ENCODE peak calls at places on chromosomes 16 and 17, in five cellular contexts. A is GM12864; R is CD8-positive, alpha-beta T cell; N is AG09309; U is naive thymus-derived CD4-positive, alpha-beta T cell. M is an unnamed sample.

GRCh38 chr17:78875738-78876597 is 27.0 kb downstream of the CEP295NL start:
- DNase-seq in A (no peak), R (no peak), N (no peak), U (no peak), M (no peak)

GRCh38 chr16:88380099-88380498 is 2.7 kb upstream of the ZNF469 start:
- DNase-seq in A (no peak), R (no peak), N (no peak), U (no peak), M (no peak)

GRCh38 chr16:17384473-17384872 is 86.3 kb downstream of the XYLT1 start:
- DNase-seq in A (no peak), R (no peak), N (no peak), U (no peak), M (no peak)

GRCh38 chr17:77383613-77384608 is 243.1 kb downstream of the SEC14L1 start:
- DNase-seq in A (no peak), R (no peak), N (no peak), U (no peak), M (no peak)

GRCh38 chr17:50161911-50162288 is 3.9 kb upstream of the SGCA start:
- DNase-seq in A (no peak), R (no peak), N (no peak), U (no peak), M (no peak)

GRCh38 chr17:80260791-80261158 is at the start of gene RNF213:
- DNase-seq in A (no peak), R (peak; percentile 58), N (no peak), U (peak; percentile 60), M (no peak)

GRCh38 chr16:73951541-73951940 is 345.1 kb upstream of the PSMD7 start:
- DNase-seq in A (no peak), R (no peak), N (no peak), U (no peak), M (no peak)

GRCh38 chr17:14135906-14136590 is 66.7 kb downstream of the COX10 start:
- DNase-seq in A (no peak), R (no peak), N (no peak), U (no peak), M (no peak)

GRCh38 chr17:32684087-32684828 is 192.7 kb downstream of the MYO1D start:
- DNase-seq in A (no peak), R (no peak), N (no peak), U (no peak), M (no peak)

GRCh38 chr16:70685061-70685937 is 554 bp downstream of the MTSS2 start:
- DNase-seq in A (no peak), R (peak; percentile 21), N (no peak), U (peak; percentile 8), M (no peak)

GRCh38 chr17:36625188-36625587 is 23.8 kb downstream of the MRM1 start:
- DNase-seq in A (no peak), R (no peak), N (no peak), U (no peak), M (no peak)

GRCh38 chr17:82228278-82228841 is 482 bp upstream of the SLC16A3 start:
- DNase-seq in A (peak; percentile 41), R (peak; percentile 64), N (no peak), U (peak; percentile 42), M (no peak)

GRCh38 chr16:12735805-12736204 is 67.9 kb downstream of the CPPED1 start:
- DNase-seq in A (no peak), R (no peak), N (no peak), U (no peak), M (no peak)

GRCh38 chr16:34802396-34802795 is 1343.0 kb downstream of the TP53TG3F start:
- DNase-seq in A (no peak), R (no peak), N (no peak), U (no peak), M (no peak)

GRCh38 chr17:73489333-73489732 is 154.9 kb downstream of the SDK2 start:
- DNase-seq in A (no peak), R (no peak), N (no peak), U (no peak), M (no peak)

GRCh38 chr17:61423967-61424649 is 24.5 kb downstream of the TBX2 start:
- DNase-seq in A (no peak), R (no peak), N (no peak), U (no peak), M (no peak)

GRCh38 chr17:32903774-32904673 is 23.9 kb upstream of the TMEM98 start:
- DNase-seq in A (no peak), R (no peak), N (no peak), U (no peak), M (no peak)

GRCh38 chr16:60681014-60681413 is 1355.2 kb downstream of the CDH8 start:
- DNase-seq in A (no peak), R (no peak), N (no peak), U (no peak), M (no peak)

GRCh38 chr16:73145166-73145565 is 97.2 kb upstream of the ZFHX3 start:
- DNase-seq in A (no peak), R (no peak), N (no peak), U (no peak), M (no peak)

GRCh38 chr16:899678-900060 is 71.1 kb downstream of the LMF1 start:
- DNase-seq in A (no peak), R (no peak), N (no peak), U (no peak), M (no peak)

GRCh38 chr17:64658931-64659330 is 3.2 kb downstream of the SMURF2 start:
- DNase-seq in A (no peak), R (no peak), N (peak; percentile 48), U (no peak), M (no peak)

GRCh38 chr16:75238853-75239371 is 12.5 kb downstream of the BCAR1 start:
- DNase-seq in A (no peak), R (no peak), N (no peak), U (no peak), M (no peak)

GRCh38 chr17:68512967-68513474 is 791 bp downstream of the PRKAR1A start:
- DNase-seq in A (no peak), R (no peak), N (no peak), U (no peak), M (no peak)

GRCh38 chr16:77967054-77968035 is 55.0 kb upstream of the CLEC3A start:
- DNase-seq in A (no peak), R (no peak), N (no peak), U (no peak), M (no peak)

GRCh38 chr16:3085868-3086595 is 13.1 kb downstream of the ZSCAN10 start:
- DNase-seq in A (no peak), R (no peak), N (no peak), U (no peak), M (no peak)

GRCh38 chr16:67397812-67398545 is 4.7 kb upstream of the TPPP3 start:
- DNase-seq in A (no peak), R (no peak), N (no peak), U (no peak), M (no peak)

GRCh38 chr16:67400901-67401300 is 7.6 kb upstream of the TPPP3 start:
- DNase-seq in A (no peak), R (no peak), N (no peak), U (no peak), M (no peak)

GRCh38 chr16:67399749-67400704 is 6.7 kb upstream of the TPPP3 start:
- DNase-seq in A (no peak), R (no peak), N (no peak), U (no peak), M (no peak)

GRCh38 chr16:67398546-67399217 is 5.4 kb upstream of the TPPP3 start:
- DNase-seq in A (no peak), R (no peak), N (no peak), U (no peak), M (no peak)

DNA sequence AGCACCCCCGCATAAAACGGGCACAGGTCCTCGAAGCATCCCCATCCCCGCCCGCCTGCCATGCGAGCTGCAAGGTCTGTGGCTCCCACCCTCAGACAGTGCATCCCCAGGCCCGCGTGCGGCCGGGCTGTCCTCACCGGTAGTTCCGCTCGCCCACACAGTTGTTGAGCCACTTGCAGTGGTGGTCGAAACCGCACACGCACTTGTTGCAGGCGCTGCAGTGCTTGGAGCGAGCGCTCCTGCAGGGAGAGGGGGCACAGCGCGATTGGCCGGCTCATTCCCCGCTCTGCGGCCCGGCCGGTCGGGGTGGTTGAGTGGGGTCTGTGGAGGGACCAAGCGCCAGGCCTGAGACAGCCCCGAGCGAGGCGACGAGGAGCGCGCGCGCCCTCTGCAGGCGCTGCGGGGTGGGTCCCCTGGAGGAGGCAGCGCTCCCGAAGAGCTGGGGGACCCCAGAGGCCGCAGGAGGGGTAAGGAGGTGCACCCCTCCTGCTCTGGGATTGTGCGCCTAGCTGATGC is 6.0 kb upstream of the TPPP3 start:
- DNase-seq in A (no peak), R (peak; percentile 45), N (no peak), U (no peak), M (no peak)
- H3K4me3 ChIP-seq in A (no peak overlapping the region), R (no peak overlapping the region), N (no peak overlapping the region), U (no peak overlapping the region), M (no peak overlapping the region)

GRCh38 chr16:49021136-49021535 is 260.5 kb downstream of the CBLN1 start:
- DNase-seq in A (no peak), R (no peak), N (peak; percentile 55), U (no peak), M (peak; percentile 64)

GRCh38 chr16:49019826-49020401 is 261.7 kb downstream of the CBLN1 start:
- DNase-seq in A (no peak), R (no peak), N (no peak), U (no peak), M (no peak)

GRCh38 chr16:49018259-49018931 is 263.2 kb downstream of the CBLN1 start:
- DNase-seq in A (no peak), R (no peak), N (no peak), U (no peak), M (no peak)

GRCh38 chr16:49020436-49020835 is 261.2 kb downstream of the CBLN1 start:
- DNase-seq in A (no peak), R (no peak), N (no peak), U (no peak), M (no peak)

DNA sequence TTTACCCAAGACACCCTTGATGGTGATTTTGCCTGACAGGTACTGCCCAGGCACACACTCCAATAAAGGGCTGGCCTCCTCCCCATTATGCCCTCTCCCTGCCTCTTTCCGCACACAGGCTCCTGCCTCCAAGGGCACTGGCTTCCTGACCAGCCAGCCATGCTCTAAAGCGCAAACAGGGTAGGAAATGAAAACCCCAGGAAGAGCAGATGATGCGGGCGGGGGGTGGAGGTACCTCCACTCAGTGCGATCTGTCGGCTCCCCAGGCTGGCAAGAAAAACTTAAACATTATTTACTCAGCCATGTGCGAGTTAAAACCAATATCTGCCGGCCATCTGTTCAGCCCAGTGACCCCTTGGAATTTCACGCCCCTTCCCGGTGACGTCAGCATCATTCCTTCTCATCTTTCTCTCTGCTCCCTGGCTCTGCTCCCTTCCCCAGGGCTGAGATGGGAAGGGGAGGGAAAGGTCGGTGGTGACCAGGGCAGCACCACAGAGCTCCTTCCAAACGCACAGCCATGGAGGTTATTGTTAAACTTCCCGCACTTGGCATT is 262.5 kb downstream of the CBLN1 start:
- DNase-seq in A (no peak), R (no peak), N (no peak), U (no peak), M (no peak)
- H3K4me3 ChIP-seq in A (no peak overlapping the region), R (no peak overlapping the region), N (no peak overlapping the region), U (no peak overlapping the region), M (no peak overlapping the region)

DNA sequence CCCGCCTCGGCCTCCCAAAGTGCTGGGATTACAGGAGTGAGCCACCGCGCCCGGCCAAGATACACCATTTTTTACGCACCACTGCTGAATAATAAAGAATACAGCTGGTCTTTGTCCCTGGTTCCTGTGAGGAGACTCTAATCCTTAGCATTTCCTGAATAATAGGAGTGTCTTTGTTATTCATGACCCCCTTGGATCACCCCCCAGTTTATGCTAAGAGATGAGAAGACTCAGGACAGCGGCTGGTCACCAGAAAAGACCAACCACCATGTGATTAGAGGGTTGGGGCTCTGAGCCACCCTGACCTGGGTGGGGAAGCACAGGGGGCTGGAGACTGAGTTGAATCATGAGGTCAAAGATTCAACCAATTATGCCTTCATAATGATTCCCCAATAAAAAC is 17.3 kb downstream of the PHLPP2 start:
- DNase-seq in A (no peak), R (no peak), N (no peak), U (no peak), M (no peak)
- H3K4me3 ChIP-seq in A (no peak overlapping the region), R (no peak overlapping the region), N (no peak overlapping the region), U (no peak overlapping the region), M (no peak overlapping the region)

GRCh38 chr17:43360376-43360738 is 38.4 kb upstream of the ARL4D start:
- DNase-seq in A (no peak), R (peak; percentile 72), N (peak; percentile 62), U (peak; percentile 96), M (peak; percentile 79)
- H3K4me3 ChIP-seq in A (peak overlapping the region; percentile 63), R (peak overlapping the region; percentile 59), N (peak overlapping the region; percentile 44), U (peak overlapping the region; percentile 71), M (peak overlapping the region; percentile 43)